ENCODE peak calls at places on chromosomes 7 and 10, in seven cellular contexts. E, X, S, B, W, D and F are unnamed samples.

GRCh38 chr7:124777268-124777667 is 11.7 kb upstream of the GPR37 start:
- DNase-seq in B (no peak), D (no peak), W (no peak), S (no peak), X (no peak), E (no peak), F (no peak)

GRCh38 chr10:123149162-123149567 is 1.2 kb downstream of the HMX2 start:
- DNase-seq in D (no peak), E (no peak), S (no peak), W (no peak), X (no peak), B (no peak), F (no peak)

GRCh38 chr7:48171190-48171589 is at the start of gene ABCA13:
- DNase-seq in D (no peak), B (no peak), S (no peak), E (no peak), X (no peak), W (no peak), F (no peak)

GRCh38 chr7:18356195-18356645 is 139.3 kb upstream of the HDAC9 start:
- DNase-seq in X (no peak), B (peak; percentile 31), W (no peak), E (no peak), D (no peak), S (no peak), F (no peak)

GRCh38 chr7:158442260-158442659 is 145.4 kb downstream of the PTPRN2 start:
- DNase-seq in E (no peak), W (no peak), S (no peak), X (no peak), D (no peak), B (no peak), F (peak; percentile 76)

GRCh38 chr7:47415289-47416212 is 166.4 kb downstream of the TNS3 start:
- DNase-seq in D (no peak), W (no peak), X (no peak), S (no peak), E (no peak), B (no peak), F (no peak)

GRCh38 chr7:20793258-20793657 is 6.6 kb upstream of the SP8 start:
- DNase-seq in D (no peak), S (no peak), E (no peak), B (no peak), X (no peak), W (no peak), F (no peak)

GRCh38 chr7:129684777-129685176 is 73.3 kb downstream of the NRF1 start:
- DNase-seq in X (no peak), S (no peak), W (no peak), B (no peak), D (no peak), E (peak; percentile 19), F (peak; percentile 39)

GRCh38 chr7:140697447-140698143 is 1.1 kb downstream of the NDUFB2 start:
- DNase-seq in W (no peak), D (no peak), X (no peak), B (no peak), S (no peak), E (no peak), F (no peak)

GRCh38 chr10:72030762-72031543 is 57.4 kb downstream of the SPOCK2 start:
- DNase-seq in D (no peak), S (no peak), E (no peak), X (no peak), W (no peak), B (no peak), F (no peak)

GRCh38 chr10:49270565-49270964 is 28.4 kb upstream of the C10orf71 start:
- DNase-seq in B (no peak), W (no peak), E (no peak), X (no peak), S (no peak), D (no peak), F (no peak)

GRCh38 chr7:14016950-14017349 is 27.5 kb upstream of the ETV1 start:
- DNase-seq in E (no peak), W (no peak), D (no peak), B (no peak), S (no peak), X (no peak), F (no peak)